ENCODE peak calls at places on chromosomes 4 and X, in seven cellular contexts. X is head of caudate nucleus; A is SW 1271; H is OCI-LY7; U is amniotic stem cell; G is type B pancreatic cell; T is activated T-cell treated with anti-CD3 and anti-CD28 coated beads, Interleukin-2, amount 50 U/mL, for 1 hour. Z is an unnamed sample.

GRCh38 chr4:185779520-185779919 is 32.5 kb downstream of the SORBS2 start:
- DNase-seq in T (no peak), X (no peak), A (no peak), G (no peak), H (no peak), U (no peak), Z (no peak)

GRCh38 chr4:140144937-140145336 is 9.0 kb downstream of the MAML3 start:
- DNase-seq in X (no peak), A (no peak), U (no peak), G (no peak), T (no peak), H (no peak), Z (no peak)

GRCh38 chr4:151409470-151410313 is 716 bp downstream of the FHIP1A start:
- DNase-seq in A (no peak), U (no peak), X (no peak), T (peak), G (peak), H (no peak), Z (no peak)

GRCh38 chr4:47106561-47106960 is 75.2 kb downstream of the GABRB1 start:
- DNase-seq in A (no peak), X (no peak), G (no peak), H (no peak), T (no peak), U (no peak), Z (no peak)

GRCh38 chrX:47571215-47571614 is 10.2 kb downstream of the ARAF start:
- DNase-seq in H (no peak), X (peak), U (no peak), A (no peak), T (no peak), G (no peak), Z (no peak)

GRCh38 chr4:20311863-20312262 is 60.2 kb downstream of the SLIT2 start:
- DNase-seq in U (no peak), T (no peak), X (no peak), G (no peak), A (no peak), H (no peak), Z (no peak)

GRCh38 chr4:187726485-187726884 is 269.1 kb upstream of the ZFP42 start:
- DNase-seq in H (no peak), T (no peak), U (no peak), A (no peak), G (no peak), X (no peak), Z (no peak)

GRCh38 chr4:5524900-5525299 is 183.5 kb downstream of the EVC2 start:
- DNase-seq in X (no peak), U (no peak), H (no peak), A (no peak), T (no peak), G (no peak), Z (peak)

GRCh38 chr4:107468812-107469211 is 251.2 kb downstream of the PAPSS1 start:
- DNase-seq in T (no peak), G (no peak), H (no peak), X (no peak), U (no peak), A (no peak), Z (no peak)

GRCh38 chr4:101306225-101306624 is 41.1 kb downstream of the PPP3CA start:
- DNase-seq in G (no peak), U (no peak), T (no peak), H (no peak), X (no peak), A (no peak), Z (no peak)

GRCh38 chr4:175531405-175532091 is 280.5 kb downstream of the GPM6A start:
- DNase-seq in T (no peak), G (no peak), A (no peak), U (peak), X (no peak), H (no peak), Z (no peak)

GRCh38 chr4:41178372-41179085 is 35.8 kb downstream of the APBB2 start:
- DNase-seq in U (peak), T (no peak), A (no peak), X (no peak), G (no peak), H (no peak), Z (no peak)

GRCh38 chr4:153364061-153364460 is 19.6 kb downstream of the MND1 start:
- DNase-seq in G (no peak), X (no peak), A (no peak), T (no peak), U (no peak), H (no peak), Z (no peak)

GRCh38 chrX:109847257-109848187 is 114.5 kb upstream of the ACSL4 start:
- DNase-seq in T (no peak), H (no peak), U (peak), G (no peak), A (no peak), X (no peak), Z (peak)

GRCh38 chr4:39480251-39480650 is 21.4 kb downstream of the LIAS start:
- DNase-seq in H (no peak), X (no peak), U (no peak), A (no peak), T (no peak), G (no peak), Z (no peak)

GRCh38 chr4:27132497-27132896 is 271.9 kb downstream of the STIM2 start:
- DNase-seq in G (no peak), T (no peak), X (no peak), U (no peak), H (no peak), A (no peak), Z (no peak)

GRCh38 chr4:108533876-108534275 is 86.5 kb upstream of the RPL34 start:
- DNase-seq in A (no peak), X (no peak), T (no peak), G (no peak), U (no peak), H (no peak), Z (no peak)

GRCh38 chr4:123415977-123416376 is 19.4 kb downstream of the SPRY1 start:
- DNase-seq in A (peak), X (no peak), T (peak), U (peak), G (no peak), H (no peak), Z (no peak)

GRCh38 chr4:21992330-21992729 is 43.8 kb upstream of the KCNIP4 start:
- DNase-seq in U (peak), X (no peak), T (no peak), H (no peak), A (no peak), G (no peak), Z (peak)

GRCh38 chrX:2484721-2485459 is 15.9 kb downstream of the DHRSX start:
- DNase-seq in U (no peak), G (no peak), H (no peak), A (no peak), T (no peak), X (peak), Z (no peak)

GRCh38 chr4:36884151-36884550 is 360.4 kb upstream of the NWD2 start:
- DNase-seq in A (no peak), H (no peak), X (no peak), G (no peak), U (no peak), T (no peak), Z (no peak)

GRCh38 chr4:100299019-100299418 is 108.8 kb upstream of the DDIT4L start:
- DNase-seq in T (no peak), A (no peak), U (peak), H (no peak), G (no peak), X (no peak), Z (peak)

GRCh38 chrX:63349307-63349706 is 1.8 kb downstream of the SPIN4 start:
- DNase-seq in G (no peak), X (no peak), A (no peak), U (no peak), T (no peak), H (peak), Z (no peak)

GRCh38 chr4:81353861-81354260 is 117.8 kb downstream of the RASGEF1B start:
- DNase-seq in G (no peak), U (no peak), T (no peak), X (no peak), A (no peak), H (no peak), Z (no peak)

GRCh38 chr4:162727232-162727631 is 439.5 kb downstream of the NAF1 start:
- DNase-seq in A (no peak), G (no peak), U (no peak), T (no peak), X (no peak), H (no peak), Z (no peak)

GRCh38 chr4:149173241-149174013 is 642.2 kb downstream of the IQCM start:
- DNase-seq in H (no peak), X (no peak), A (no peak), T (no peak), U (no peak), G (no peak), Z (no peak)

GRCh38 chrX:149938427-149939270 is at the start of gene EOLA2:
- DNase-seq in G (peak), U (peak), H (peak), T (peak), A (peak), X (peak), Z (peak)

GRCh38 chr4:20428410-20429160 is 176.9 kb downstream of the SLIT2 start:
- DNase-seq in G (no peak), X (no peak), H (peak), A (no peak), U (no peak), T (no peak), Z (no peak)

GRCh38 chrX:20487227-20487626 is 220.5 kb upstream of the RPS6KA3 start:
- DNase-seq in H (no peak), A (no peak), U (peak), T (no peak), X (no peak), G (no peak), Z (no peak)

GRCh38 chr4:48175806-48176205 is 41.8 kb upstream of the TXK start:
- DNase-seq in T (no peak), G (no peak), X (no peak), U (no peak), A (no peak), H (no peak), Z (no peak)

GRCh38 chrX:35115205-35115604 is 172.6 kb downstream of the FAM47B start:
- DNase-seq in T (no peak), X (no peak), A (no peak), H (no peak), G (no peak), U (peak), Z (no peak)

GRCh38 chr4:7752649-7753048 is 187.0 kb downstream of the AFAP1 start:
- DNase-seq in H (no peak), G (no peak), T (no peak), A (no peak), U (no peak), X (no peak), Z (no peak)

GRCh38 chr4:102429553-102429952 is 71.6 kb upstream of the NFKB1 start:
- DNase-seq in G (no peak), U (peak), A (peak), H (no peak), T (no peak), X (no peak), Z (no peak)

GRCh38 chrX:7155163-7155562 is 7.2 kb upstream of the PUDP start:
- DNase-seq in H (no peak), U (no peak), G (no peak), X (no peak), T (no peak), A (no peak), Z (no peak)

GRCh38 chrX:43703211-43703791 is 47.2 kb downstream of the MAOA start:
- DNase-seq in G (no peak), U (peak), T (no peak), X (no peak), A (peak), H (no peak), Z (no peak)